ENCODE peak calls at places on chromosomes 11 and 22, in nine cellular contexts. One of them, this sample, is unnamed.

GRCh38 chr11:17822021-17822781 is 87.6 kb downstream of the KCNC1 start:
- DNase-seq in CD8-positive, alpha-beta memory T cell: no peak
- DNase-seq in lower lobe of right lung: no peak
- DNase-seq in naive thymus-derived CD4-positive, alpha-beta T cell: no peak
- DNase-seq in upper lobe of right lung: no peak
- DNase-seq in suprapubic skin: no peak
- DNase-seq in effector memory CD4-positive, alpha-beta T cell: no peak
- DNase-seq in small intestine: no peak
- DNase-seq in endodermal cell: peak; percentile 67
- DNase-seq in this sample: no peak

GRCh38 chr22:46636221-46637002 is 16.2 kb downstream of the GRAMD4 start:
- DNase-seq in suprapubic skin: no peak
- DNase-seq in naive thymus-derived CD4-positive, alpha-beta T cell: no peak
- DNase-seq in endodermal cell: peak; percentile 64
- DNase-seq in lower lobe of right lung: no peak
- DNase-seq in upper lobe of right lung: no peak
- DNase-seq in CD8-positive, alpha-beta memory T cell: no peak
- DNase-seq in small intestine: no peak
- DNase-seq in effector memory CD4-positive, alpha-beta T cell: no peak
- DNase-seq in this sample: no peak

GRCh38 chr22:33099593-33099992 is 41.4 kb upstream of the SYN3 start:
- DNase-seq in effector memory CD4-positive, alpha-beta T cell: no peak
- DNase-seq in small intestine: no peak
- DNase-seq in suprapubic skin: no peak
- DNase-seq in lower lobe of right lung: no peak
- DNase-seq in upper lobe of right lung: no peak
- DNase-seq in naive thymus-derived CD4-positive, alpha-beta T cell: no peak
- DNase-seq in CD8-positive, alpha-beta memory T cell: no peak
- DNase-seq in endodermal cell: no peak
- DNase-seq in this sample: no peak

GRCh38 chr11:65477271-65478029 is 21.4 kb upstream of the MALAT1 start:
- DNase-seq in suprapubic skin: peak; percentile 99
- DNase-seq in endodermal cell: peak; percentile 96
- DNase-seq in upper lobe of right lung: peak; percentile 99
- DNase-seq in lower lobe of right lung: peak; percentile 98
- DNase-seq in effector memory CD4-positive, alpha-beta T cell: peak; percentile 87
- DNase-seq in CD8-positive, alpha-beta memory T cell: peak; percentile 82
- DNase-seq in small intestine: peak; percentile 98
- DNase-seq in naive thymus-derived CD4-positive, alpha-beta T cell: peak; percentile 80
- DNase-seq in this sample: peak; percentile 97

GRCh38 chr11:112511271-112511670 is 250.6 kb upstream of the PLET1 start:
- DNase-seq in small intestine: no peak
- DNase-seq in lower lobe of right lung: no peak
- DNase-seq in CD8-positive, alpha-beta memory T cell: no peak
- DNase-seq in endodermal cell: no peak
- DNase-seq in naive thymus-derived CD4-positive, alpha-beta T cell: no peak
- DNase-seq in effector memory CD4-positive, alpha-beta T cell: no peak
- DNase-seq in upper lobe of right lung: no peak
- DNase-seq in suprapubic skin: no peak
- DNase-seq in this sample: no peak

GRCh38 chr22:21982338-21982965 is at the start of gene TOP3B:
- DNase-seq in lower lobe of right lung: peak; percentile 88
- DNase-seq in suprapubic skin: peak; percentile 94
- DNase-seq in upper lobe of right lung: peak; percentile 92
- DNase-seq in CD8-positive, alpha-beta memory T cell: peak; percentile 72
- DNase-seq in effector memory CD4-positive, alpha-beta T cell: peak; percentile 66
- DNase-seq in endodermal cell: peak; percentile 89
- DNase-seq in small intestine: peak; percentile 83
- DNase-seq in naive thymus-derived CD4-positive, alpha-beta T cell: peak; percentile 73
- DNase-seq in this sample: peak; percentile 60

GRCh38 chr11:65817312-65817814 is 16.4 kb upstream of the SNX32 start:
- DNase-seq in naive thymus-derived CD4-positive, alpha-beta T cell: no peak
- DNase-seq in endodermal cell: no peak
- DNase-seq in suprapubic skin: no peak
- DNase-seq in upper lobe of right lung: no peak
- DNase-seq in lower lobe of right lung: peak; percentile 10
- DNase-seq in effector memory CD4-positive, alpha-beta T cell: no peak
- DNase-seq in CD8-positive, alpha-beta memory T cell: no peak
- DNase-seq in small intestine: no peak
- DNase-seq in this sample: no peak

GRCh38 chr11:96567667-96568066 is 177.9 kb downstream of the JRKL start:
- DNase-seq in suprapubic skin: no peak
- DNase-seq in small intestine: no peak
- DNase-seq in naive thymus-derived CD4-positive, alpha-beta T cell: no peak
- DNase-seq in effector memory CD4-positive, alpha-beta T cell: no peak
- DNase-seq in endodermal cell: no peak
- DNase-seq in lower lobe of right lung: no peak
- DNase-seq in upper lobe of right lung: no peak
- DNase-seq in CD8-positive, alpha-beta memory T cell: no peak
- DNase-seq in this sample: no peak

GRCh38 chr22:34390400-34390799 is 470.1 kb upstream of the LARGE1 start:
- DNase-seq in CD8-positive, alpha-beta memory T cell: no peak
- DNase-seq in endodermal cell: peak; percentile 54
- DNase-seq in small intestine: no peak
- DNase-seq in lower lobe of right lung: no peak
- DNase-seq in effector memory CD4-positive, alpha-beta T cell: no peak
- DNase-seq in naive thymus-derived CD4-positive, alpha-beta T cell: no peak
- DNase-seq in suprapubic skin: no peak
- DNase-seq in upper lobe of right lung: no peak
- DNase-seq in this sample: no peak

GRCh38 chr11:134889832-134890231 is 477.8 kb upstream of the B3GAT1 start:
- DNase-seq in CD8-positive, alpha-beta memory T cell: no peak
- DNase-seq in effector memory CD4-positive, alpha-beta T cell: no peak
- DNase-seq in naive thymus-derived CD4-positive, alpha-beta T cell: no peak
- DNase-seq in suprapubic skin: no peak
- DNase-seq in lower lobe of right lung: no peak
- DNase-seq in small intestine: no peak
- DNase-seq in endodermal cell: no peak
- DNase-seq in upper lobe of right lung: no peak
- DNase-seq in this sample: no peak

DNA sequence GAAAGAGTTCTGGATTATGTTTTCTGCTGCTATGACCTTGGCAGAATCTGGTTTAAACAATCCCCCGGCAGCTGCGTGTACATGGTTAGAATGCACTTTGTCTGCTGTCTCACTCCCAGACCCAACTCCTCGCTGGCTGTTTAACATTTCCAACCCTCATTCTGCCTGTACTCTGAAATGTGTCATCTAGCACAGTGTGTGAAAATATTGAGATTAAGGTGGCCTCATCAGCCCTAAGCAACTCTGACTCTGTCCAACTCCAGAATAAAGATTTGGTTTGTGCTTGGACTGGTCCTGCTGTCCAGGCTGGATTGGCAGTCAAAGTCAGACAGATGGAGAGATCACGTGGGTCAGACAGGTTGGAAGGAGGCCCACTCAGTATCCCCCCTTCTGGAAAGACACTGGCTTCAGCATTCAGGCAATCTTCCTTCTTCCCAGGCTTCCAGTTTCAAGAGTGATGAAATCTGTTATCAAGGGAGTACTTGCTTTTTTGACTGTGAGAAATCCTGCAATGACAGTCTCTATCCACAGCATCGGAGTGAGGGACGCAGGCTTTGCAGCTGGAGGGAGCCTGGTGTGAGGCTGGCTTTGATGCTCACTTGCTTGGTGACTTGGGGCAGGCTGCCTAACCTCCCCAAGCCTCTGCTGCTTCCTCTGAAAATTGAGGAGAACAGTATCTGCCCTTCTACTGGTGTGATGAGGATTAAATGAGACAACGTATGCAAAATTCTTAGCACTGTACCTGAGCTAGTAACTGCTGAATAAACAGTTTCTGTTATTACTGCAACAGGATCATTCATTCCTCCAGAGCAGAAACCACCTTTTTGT is 29.8 kb downstream of the ABTB2 start:
- DNase-seq in upper lobe of right lung: no peak
- DNase-seq in lower lobe of right lung: no peak
- DNase-seq in suprapubic skin: no peak
- DNase-seq in effector memory CD4-positive, alpha-beta T cell: no peak
- DNase-seq in endodermal cell: no peak
- DNase-seq in naive thymus-derived CD4-positive, alpha-beta T cell: no peak
- DNase-seq in small intestine: no peak
- DNase-seq in CD8-positive, alpha-beta memory T cell: no peak
- DNase-seq in this sample: no peak
- H3K27ac ChIP-seq in upper lobe of right lung: no peak overlapping the region
- H3K27ac ChIP-seq in lower lobe of right lung: no peak overlapping the region
- H3K27ac ChIP-seq in suprapubic skin: no peak overlapping the region
- H3K27ac ChIP-seq in effector memory CD4-positive, alpha-beta T cell: no peak overlapping the region
- H3K27ac ChIP-seq in endodermal cell: no peak overlapping the region
- H3K27ac ChIP-seq in naive thymus-derived CD4-positive, alpha-beta T cell: no peak overlapping the region
- H3K27ac ChIP-seq in small intestine: no peak overlapping the region
- H3K27ac ChIP-seq in CD8-positive, alpha-beta memory T cell: no peak overlapping the region
- H3K27ac ChIP-seq in this sample: no peak overlapping the region

DNA sequence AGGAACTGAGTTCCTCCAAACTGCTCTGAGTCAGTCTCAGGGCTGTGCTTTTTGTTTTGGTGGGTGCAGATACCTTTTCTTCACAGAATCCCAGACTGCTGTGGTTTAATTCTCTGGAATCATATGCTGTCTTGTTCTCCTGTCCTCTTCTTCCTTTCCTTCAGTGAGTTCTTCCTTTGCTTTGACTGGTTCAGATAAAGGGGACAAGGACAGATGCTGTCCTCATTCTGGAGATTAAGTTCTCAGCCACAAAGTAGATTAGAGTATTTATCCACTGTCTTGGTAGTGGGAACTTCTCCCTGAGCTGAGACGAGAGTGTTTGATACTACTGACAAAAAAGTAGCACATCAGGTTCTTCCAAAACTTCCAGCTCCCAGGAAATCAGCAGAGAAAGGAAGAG is 13.3 kb downstream of the ZDHHC5 start:
- DNase-seq in suprapubic skin: no peak
- DNase-seq in endodermal cell: no peak
- DNase-seq in CD8-positive, alpha-beta memory T cell: no peak
- DNase-seq in effector memory CD4-positive, alpha-beta T cell: no peak
- DNase-seq in small intestine: no peak
- DNase-seq in naive thymus-derived CD4-positive, alpha-beta T cell: no peak
- DNase-seq in lower lobe of right lung: no peak
- DNase-seq in upper lobe of right lung: no peak
- DNase-seq in this sample: no peak
- H3K4me3 ChIP-seq in suprapubic skin: no peak overlapping the region
- H3K4me3 ChIP-seq in endodermal cell: peak overlapping the region; percentile 73
- H3K4me3 ChIP-seq in CD8-positive, alpha-beta memory T cell: no peak overlapping the region
- H3K4me3 ChIP-seq in effector memory CD4-positive, alpha-beta T cell: no peak overlapping the region
- H3K4me3 ChIP-seq in small intestine: no peak overlapping the region
- H3K4me3 ChIP-seq in naive thymus-derived CD4-positive, alpha-beta T cell: no peak overlapping the region
- H3K4me3 ChIP-seq in lower lobe of right lung: no peak overlapping the region
- H3K4me3 ChIP-seq in upper lobe of right lung: no peak overlapping the region
- H3K4me3 ChIP-seq in this sample: no peak overlapping the region

GRCh38 chr22:24141586-24141985 is 39.7 kb upstream of the SUSD2 start:
- DNase-seq in small intestine: no peak
- DNase-seq in suprapubic skin: no peak
- DNase-seq in effector memory CD4-positive, alpha-beta T cell: no peak
- DNase-seq in lower lobe of right lung: no peak
- DNase-seq in upper lobe of right lung: no peak
- DNase-seq in CD8-positive, alpha-beta memory T cell: no peak
- DNase-seq in endodermal cell: no peak
- DNase-seq in naive thymus-derived CD4-positive, alpha-beta T cell: no peak
- DNase-seq in this sample: no peak

GRCh38 chr22:24144056-24144455 is 37.2 kb upstream of the SUSD2 start:
- DNase-seq in naive thymus-derived CD4-positive, alpha-beta T cell: no peak
- DNase-seq in upper lobe of right lung: no peak
- DNase-seq in effector memory CD4-positive, alpha-beta T cell: no peak
- DNase-seq in suprapubic skin: no peak
- DNase-seq in CD8-positive, alpha-beta memory T cell: no peak
- DNase-seq in endodermal cell: no peak
- DNase-seq in small intestine: no peak
- DNase-seq in lower lobe of right lung: no peak
- DNase-seq in this sample: no peak

GRCh38 chr22:24140357-24140756 is 40.9 kb upstream of the SUSD2 start:
- DNase-seq in endodermal cell: no peak
- DNase-seq in upper lobe of right lung: no peak
- DNase-seq in small intestine: no peak
- DNase-seq in CD8-positive, alpha-beta memory T cell: no peak
- DNase-seq in naive thymus-derived CD4-positive, alpha-beta T cell: no peak
- DNase-seq in suprapubic skin: no peak
- DNase-seq in effector memory CD4-positive, alpha-beta T cell: no peak
- DNase-seq in lower lobe of right lung: peak; percentile 61
- DNase-seq in this sample: no peak

GRCh38 chr22:24142831-24143230 is 38.5 kb upstream of the SUSD2 start:
- DNase-seq in CD8-positive, alpha-beta memory T cell: no peak
- DNase-seq in naive thymus-derived CD4-positive, alpha-beta T cell: no peak
- DNase-seq in endodermal cell: no peak
- DNase-seq in suprapubic skin: no peak
- DNase-seq in lower lobe of right lung: no peak
- DNase-seq in upper lobe of right lung: no peak
- DNase-seq in effector memory CD4-positive, alpha-beta T cell: no peak
- DNase-seq in small intestine: no peak
- DNase-seq in this sample: no peak

DNA sequence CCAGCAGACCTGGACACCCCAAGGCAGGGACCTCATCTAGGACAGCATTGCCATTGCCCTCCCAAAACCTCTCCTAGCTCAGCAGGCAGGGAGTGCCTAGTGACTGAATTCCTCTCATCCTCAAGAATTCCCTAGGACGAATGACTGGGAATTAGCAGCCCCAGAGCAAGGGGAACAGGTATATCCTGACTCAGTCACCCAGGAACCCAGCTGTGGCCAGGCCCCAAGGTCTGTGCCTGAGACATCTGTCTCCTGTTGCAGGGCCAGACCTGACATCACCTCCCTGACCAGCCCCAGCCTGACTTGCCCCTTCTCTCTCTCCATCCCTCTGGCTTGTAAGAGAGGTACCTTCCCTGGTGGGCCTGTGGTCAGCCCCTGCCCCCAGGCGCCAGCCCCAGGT is 39.0 kb upstream of the SUSD2 start:
- DNase-seq in naive thymus-derived CD4-positive, alpha-beta T cell: no peak
- DNase-seq in lower lobe of right lung: no peak
- DNase-seq in CD8-positive, alpha-beta memory T cell: no peak
- DNase-seq in small intestine: no peak
- DNase-seq in endodermal cell: no peak
- DNase-seq in upper lobe of right lung: no peak
- DNase-seq in suprapubic skin: no peak
- DNase-seq in effector memory CD4-positive, alpha-beta T cell: no peak
- DNase-seq in this sample: no peak
- H3K27ac ChIP-seq in naive thymus-derived CD4-positive, alpha-beta T cell: no peak overlapping the region
- H3K27ac ChIP-seq in lower lobe of right lung: peak overlapping the region; percentile 34
- H3K27ac ChIP-seq in CD8-positive, alpha-beta memory T cell: no peak overlapping the region
- H3K27ac ChIP-seq in small intestine: no peak overlapping the region
- H3K27ac ChIP-seq in endodermal cell: no peak overlapping the region
- H3K27ac ChIP-seq in upper lobe of right lung: no peak overlapping the region
- H3K27ac ChIP-seq in suprapubic skin: no peak overlapping the region
- H3K27ac ChIP-seq in effector memory CD4-positive, alpha-beta T cell: no peak overlapping the region
- H3K27ac ChIP-seq in this sample: peak overlapping the region; percentile 93

GRCh38 chr11:129750343-129751292 is 65.0 kb upstream of the TMEM45B start:
- DNase-seq in naive thymus-derived CD4-positive, alpha-beta T cell: peak; percentile 81
- DNase-seq in endodermal cell: peak; percentile 90
- DNase-seq in suprapubic skin: no peak
- DNase-seq in small intestine: peak; percentile 72
- DNase-seq in CD8-positive, alpha-beta memory T cell: peak; percentile 71
- DNase-seq in lower lobe of right lung: peak; percentile 84
- DNase-seq in effector memory CD4-positive, alpha-beta T cell: peak; percentile 67
- DNase-seq in upper lobe of right lung: peak; percentile 88
- DNase-seq in this sample: peak; percentile 59
- H3K4me3 ChIP-seq in naive thymus-derived CD4-positive, alpha-beta T cell: peak overlapping the region; percentile 51
- H3K4me3 ChIP-seq in endodermal cell: no peak overlapping the region
- H3K4me3 ChIP-seq in suprapubic skin: peak overlapping the region; percentile 27
- H3K4me3 ChIP-seq in small intestine: peak overlapping the region; percentile 23
- H3K4me3 ChIP-seq in CD8-positive, alpha-beta memory T cell: peak overlapping the region; percentile 46
- H3K4me3 ChIP-seq in lower lobe of right lung: peak overlapping the region; percentile 26
- H3K4me3 ChIP-seq in effector memory CD4-positive, alpha-beta T cell: peak overlapping the region; percentile 36
- H3K4me3 ChIP-seq in upper lobe of right lung: peak overlapping the region; percentile 11
- H3K4me3 ChIP-seq in this sample: peak overlapping the region; percentile 57

GRCh38 chr22:20083891-20084546 is 4.0 kb downstream of the DGCR8 start:
- DNase-seq in endodermal cell: no peak
- DNase-seq in naive thymus-derived CD4-positive, alpha-beta T cell: no peak
- DNase-seq in upper lobe of right lung: no peak
- DNase-seq in effector memory CD4-positive, alpha-beta T cell: no peak
- DNase-seq in small intestine: no peak
- DNase-seq in lower lobe of right lung: no peak
- DNase-seq in CD8-positive, alpha-beta memory T cell: no peak
- DNase-seq in suprapubic skin: no peak
- DNase-seq in this sample: no peak
- H3K27ac ChIP-seq in endodermal cell: no peak overlapping the region
- H3K27ac ChIP-seq in naive thymus-derived CD4-positive, alpha-beta T cell: no peak overlapping the region
- H3K27ac ChIP-seq in upper lobe of right lung: no peak overlapping the region
- H3K27ac ChIP-seq in effector memory CD4-positive, alpha-beta T cell: no peak overlapping the region
- H3K27ac ChIP-seq in small intestine: no peak overlapping the region
- H3K27ac ChIP-seq in lower lobe of right lung: no peak overlapping the region
- H3K27ac ChIP-seq in CD8-positive, alpha-beta memory T cell: peak overlapping the region; percentile 70
- H3K27ac ChIP-seq in suprapubic skin: no peak overlapping the region
- H3K27ac ChIP-seq in this sample: no peak overlapping the region

This sample was measured in breast epithelium.